ENCODE peak calls at places on chromosomes 2 and 18, in six cellular contexts. X is breast epithelium; B is CD4-positive, CD25-positive, alpha-beta regulatory T cell; Y is ecto neural progenitor cell; T is HT-29; O is stimulated activated CD8-positive, alpha-beta memory T cell treated with anti-CD3 and anti-CD28 coated beads, Interleukin-4, amount 100 ng/mL, for 24 hours. H is an unnamed sample.

GRCh38 chr18:30970201-30970816 is 72.2 kb downstream of the DSC3 start:
- DNase-seq in X (no peak), B (no peak), Y (no peak), T (peak), O (no peak), H (peak)

GRCh38 chr18:50711401-50711800 is 108.4 kb downstream of the MRO start:
- DNase-seq in X (no peak), B (no peak), Y (no peak), T (no peak), O (no peak), H (no peak)

GRCh38 chr18:57890266-57890665 is 87.2 kb upstream of the ATP8B1 start:
- DNase-seq in X (no peak), B (no peak), Y (no peak), T (no peak), O (no peak), H (no peak)

GRCh38 chr2:168801456-168801855 is 981 bp upstream of the NOSTRIN start:
- DNase-seq in X (no peak), B (no peak), Y (no peak), T (no peak), O (no peak), H (no peak)

GRCh38 chr2:232415138-232415690 is 8.6 kb downstream of the ALPG start:
- DNase-seq in X (peak), B (no peak), Y (no peak), T (no peak), O (no peak), H (no peak)

GRCh38 chr18:55546873-55547704 is 40.9 kb downstream of the TCF4 start:
- DNase-seq in X (no peak), B (no peak), Y (no peak), T (no peak), O (no peak), H (no peak)

GRCh38 chr2:175097297-175097696 is 70.7 kb downstream of the ATF2 start:
- DNase-seq in X (no peak), B (no peak), Y (no peak), T (no peak), O (no peak), H (no peak)

GRCh38 chr2:36459725-36460137 is 104.2 kb downstream of the CRIM1 start:
- DNase-seq in X (no peak), B (no peak), Y (no peak), T (peak), O (no peak), H (peak)

GRCh38 chr2:149115781-149116180 is 77.3 kb downstream of the LYPD6B start:
- DNase-seq in X (no peak), B (no peak), Y (no peak), T (no peak), O (no peak), H (no peak)

GRCh38 chr2:171943869-171944268 is 21.6 kb downstream of the HAT1 start:
- DNase-seq in X (no peak), B (no peak), Y (no peak), T (no peak), O (no peak), H (peak)

GRCh38 chr2:130911996-130912395 is 75.3 kb downstream of the ARHGEF4 start:
- DNase-seq in X (no peak), B (no peak), Y (no peak), T (no peak), O (no peak), H (no peak)

H was measured in HepG2.